ENCODE peak calls at places on chromosomes 13 and 19, in four cellular contexts. O is H1, K is GM12878, P is HepG2. U is an unnamed sample.

GRCh38 chr19:39224910-39225309 is 19.9 kb downstream of the IFNL3 start:
- DNase-seq in O (no peak), P (peak), K (no peak), U (no peak)

GRCh38 chr13:98527526-98527925 is 49.4 kb downstream of the STK24 start:
- DNase-seq in K (no peak), O (no peak), P (no peak), U (no peak)

GRCh38 chr13:37621811-37622361 is 23.3 kb upstream of the POSTN start:
- DNase-seq in K (no peak), O (no peak), P (no peak), U (no peak)

GRCh38 chr13:98900442-98900841 is 77.4 kb downstream of the DOCK9 start:
- DNase-seq in P (no peak), O (no peak), K (no peak), U (no peak)

GRCh38 chr19:43639507-43640423 is at the start of gene CADM4:
- DNase-seq in O (no peak), K (no peak), P (no peak), U (peak)

GRCh38 chr13:41401371-41401770 is 56.0 kb upstream of the RGCC start:
- DNase-seq in K (no peak), O (no peak), P (no peak), U (no peak)

GRCh38 chr13:109622006-109622405 is 164.4 kb downstream of the IRS2 start:
- DNase-seq in O (no peak), K (no peak), P (no peak), U (no peak)

GRCh38 chr13:47306991-47307390 is 410.1 kb upstream of the HTR2A start:
- DNase-seq in O (no peak), K (no peak), P (no peak), U (no peak)

GRCh38 chr13:67200605-67201004 is 29.5 kb downstream of the PCDH9 start:
- DNase-seq in P (no peak), K (no peak), O (no peak), U (no peak)

GRCh38 chr13:93775507-93776108 is 549.0 kb downstream of the GPC6 start:
- DNase-seq in K (no peak), P (peak), O (no peak), U (no peak)

GRCh38 chr19:52214241-52214640 is 24.4 kb downstream of the PPP2R1A start:
- DNase-seq in O (no peak), K (no peak), P (no peak), U (no peak)

GRCh38 chr19:34974631-34975030 is 10.6 kb upstream of the ZNF792 start:
- DNase-seq in P (no peak), O (no peak), K (no peak), U (no peak)

GRCh38 chr19:50178320-50178719 is 15.2 kb upstream of the IZUMO2 start:
- DNase-seq in K (no peak), O (no peak), P (no peak), U (no peak)

GRCh38 chr13:34942732-34943674 is 933 bp downstream of the NBEA start:
- DNase-seq in O (no peak), K (no peak), P (no peak), U (no peak)

GRCh38 chr13:104757712-104758111 is 1691.5 kb upstream of the SLC10A2 start:
- DNase-seq in O (no peak), P (no peak), K (no peak), U (no peak)

GRCh38 chr19:17424743-17425365 is 5.0 kb downstream of the MVB12A start:
- DNase-seq in P (no peak), K (no peak), O (no peak), U (peak)

GRCh38 chr13:110230661-110231347 is 76.2 kb downstream of the COL4A1 start:
- DNase-seq in K (no peak), O (no peak), P (no peak), U (no peak)

GRCh38 chr13:76769238-76769859 is 116.9 kb downstream of the KCTD12 start:
- DNase-seq in K (no peak), O (no peak), P (no peak), U (no peak)

GRCh38 chr19:3450796-3451411 is 29.4 kb downstream of the SMIM24 start:
- DNase-seq in O (no peak), P (peak), K (no peak), U (no peak)

GRCh38 chr19:3142292-3142670 is 6.4 kb downstream of the GNA15 start:
- DNase-seq in K (no peak), P (no peak), O (no peak), U (peak)

GRCh38 chr13:21579754-21580316 is 24.1 kb downstream of the MICU2 start:
- DNase-seq in P (no peak), K (peak), O (no peak), U (no peak)

GRCh38 chr19:10602330-10603083 is 15.4 kb upstream of the AP1M2 start:
- DNase-seq in K (no peak), O (no peak), P (peak), U (peak)

GRCh38 chr13:26685606-26686005 is 75.0 kb downstream of the GPR12 start:
- DNase-seq in P (no peak), O (no peak), K (no peak), U (no peak)

GRCh38 chr13:98813993-98814392 is 61.5 kb upstream of the SLC15A1 start:
- DNase-seq in K (no peak), P (no peak), O (no peak), U (no peak)

GRCh38 chr19:49056101-49056901 is 1.2 kb downstream of the CGB7 start:
- DNase-seq in P (peak), K (no peak), O (no peak), U (peak)

GRCh38 chr19:18336121-18336520 is 4.3 kb upstream of the PGPEP1 start:
- DNase-seq in P (peak), O (no peak), K (no peak), U (no peak)

GRCh38 chr13:113915012-113915763 is 51.3 kb upstream of the GAS6 start:
- DNase-seq in O (no peak), K (no peak), P (no peak), U (no peak)
- TF ChIP-seq BRCA1 in O (no peak), K (no peak), P (no peak), U (no peak)

GRCh38 chr13:85652536-85652935 is 146.7 kb downstream of the SLITRK6 start:
- DNase-seq in P (no peak), O (no peak), K (no peak), U (no peak)

GRCh38 chr13:85651440-85651839 is 147.8 kb downstream of the SLITRK6 start:
- DNase-seq in K (no peak), P (no peak), O (no peak), U (no peak)

GRCh38 chr13:85653681-85654080 is 145.5 kb downstream of the SLITRK6 start:
- DNase-seq in O (no peak), P (no peak), K (no peak), U (no peak)

GRCh38 chr13:85655040-85655439 is 144.2 kb downstream of the SLITRK6 start:
- DNase-seq in K (no peak), O (no peak), P (no peak), U (no peak)

DNA sequence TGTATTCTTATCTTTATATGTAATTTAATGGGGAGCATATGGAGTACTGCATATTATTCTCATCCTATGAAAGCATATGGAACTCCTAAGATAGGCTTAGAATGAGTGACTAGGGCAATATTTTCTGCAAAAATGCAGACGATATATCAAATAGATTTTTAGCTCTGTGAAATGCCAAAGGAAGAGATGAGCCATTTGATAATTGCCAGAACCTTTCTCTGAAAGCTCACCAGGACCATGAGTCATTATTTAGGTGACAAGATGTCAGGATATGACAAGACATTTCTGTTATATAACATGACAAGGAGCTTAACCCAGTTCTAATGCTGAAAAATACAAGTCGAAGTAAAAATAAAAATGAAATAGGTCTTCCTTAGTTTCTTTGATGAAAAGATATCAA is 145.0 kb downstream of the SLITRK6 start:
- DNase-seq in K (no peak), O (no peak), P (no peak), U (no peak)
- TF ChIP-seq BRCA1 in K (no peak), O (no peak), P (no peak), U (no peak)

GRCh38 chr19:33785795-33786194 is 10.9 kb upstream of the KCTD15 start:
- DNase-seq in O (no peak), K (no peak), P (no peak), U (no peak)
- TF ChIP-seq BRCA1 in O (no peak), K (no peak), P (no peak), U (no peak)

DNA sequence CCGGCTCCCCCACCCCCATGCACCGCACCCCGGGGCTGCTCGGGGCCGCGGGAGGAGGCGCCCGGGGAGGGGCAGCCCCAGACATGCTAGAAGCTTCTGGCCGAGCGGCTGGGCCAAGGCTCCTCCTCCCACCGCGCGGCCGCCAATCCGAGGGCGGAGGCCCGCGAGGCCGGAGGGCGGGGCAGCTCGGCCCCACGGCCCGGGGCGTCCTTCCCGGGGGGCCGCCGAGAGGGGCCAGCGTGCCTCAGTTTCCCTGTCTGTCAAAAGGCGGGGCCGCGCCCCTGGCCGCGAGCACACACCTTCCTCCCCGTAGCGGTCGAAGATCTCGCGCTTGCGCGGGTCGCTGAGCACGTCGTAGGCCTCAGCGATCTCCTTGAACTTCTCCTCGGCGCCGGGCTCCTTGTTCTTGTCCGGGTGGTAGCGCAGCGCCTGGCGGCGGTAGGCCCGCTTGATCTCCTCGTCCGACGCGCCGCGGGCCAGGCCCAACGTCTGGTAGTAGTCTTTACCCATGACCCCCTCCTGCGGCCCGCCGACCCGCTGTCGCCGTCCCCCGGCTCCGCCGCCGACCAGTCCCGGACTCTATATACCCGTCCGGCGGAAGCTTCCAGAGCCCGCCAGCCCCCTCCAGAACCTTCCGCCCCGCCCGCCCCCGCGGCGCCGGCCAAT is at the start of gene DNAJB1:
- DNase-seq in K (no peak), P (peak), O (no peak), U (peak)
- TF ChIP-seq BRCA1 in K (no peak), P (peak), O (no peak), U (no peak)

DNA sequence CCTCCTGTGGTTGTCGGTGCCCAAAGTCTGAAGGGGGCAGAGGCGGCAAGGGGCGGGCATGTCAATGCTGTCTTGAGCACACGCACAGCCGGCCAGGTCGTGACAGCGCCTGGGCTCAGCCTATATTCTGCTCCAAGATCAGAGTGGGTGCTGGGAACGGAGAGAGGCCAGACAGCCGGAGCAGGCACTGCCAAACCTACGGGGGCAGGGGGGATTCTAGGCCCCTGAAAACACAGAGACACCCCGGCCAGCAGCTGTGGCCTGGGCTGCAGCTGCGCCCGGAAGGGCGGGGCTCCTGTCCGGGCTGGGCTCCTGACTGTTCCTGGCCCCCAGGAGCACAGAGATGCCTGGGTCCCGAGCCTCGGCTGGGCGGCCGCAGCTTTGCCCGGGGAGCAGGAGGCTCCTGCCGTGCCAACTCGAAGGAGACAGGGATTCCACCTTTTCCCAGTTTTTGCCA is 2662.9 kb upstream of the PCDH20 start:
- DNase-seq in K (no peak), O (no peak), P (peak), U (no peak)
- TF ChIP-seq BRCA1 in K (no peak), O (no peak), P (no peak), U (no peak)

DNA sequence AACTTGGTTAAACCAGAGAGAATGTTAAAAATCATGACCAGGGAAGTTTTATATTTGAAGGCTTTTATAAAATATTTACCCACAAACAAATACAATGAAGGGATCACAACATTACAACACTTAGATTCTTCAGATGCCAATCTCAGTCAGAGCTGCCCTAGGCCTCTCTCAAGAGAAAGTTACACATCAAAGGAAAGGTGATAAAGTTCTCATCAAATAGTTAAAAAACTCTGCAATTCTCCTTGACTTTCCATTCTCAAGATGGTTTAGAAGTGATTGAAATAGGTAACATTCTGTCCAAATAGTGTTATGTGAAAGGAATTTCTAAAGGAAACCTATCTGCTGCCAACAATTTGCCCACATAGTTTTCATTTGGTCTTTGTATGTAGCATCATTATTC is 1115.2 kb upstream of the MIR17HG start:
- DNase-seq in K (no peak), P (no peak), O (no peak), U (no peak)
- TF ChIP-seq BRCA1 in K (no peak), P (no peak), O (no peak), U (no peak)

U was measured in K562.